ENCODE peak calls at places on chromosomes 7 and 10, in eight cellular contexts. One of them, this sample, is unnamed.

GRCh38 chr7:134514106-134514505 is 13.3 kb upstream of the AKR1B10 start:
- DNase-seq in adrenal gland: no peak
- DNase-seq in H1: no peak
- DNase-seq in ovary: no peak
- DNase-seq in lower leg skin: no peak
- DNase-seq in heart left ventricle: no peak
- DNase-seq in sigmoid colon: no peak
- DNase-seq in body of pancreas: no peak
- DNase-seq in this sample: no peak

GRCh38 chr10:119412244-119412750 is 130.2 kb downstream of the RGS10 start:
- DNase-seq in adrenal gland: peak; percentile 82
- DNase-seq in H1: no peak
- DNase-seq in ovary: peak; percentile 88
- DNase-seq in lower leg skin: peak; percentile 64
- DNase-seq in heart left ventricle: peak; percentile 80
- DNase-seq in sigmoid colon: peak; percentile 92
- DNase-seq in body of pancreas: peak; percentile 48
- DNase-seq in this sample: no peak

GRCh38 chr10:102965455-102965854 is 47.4 kb downstream of the CNNM2 start:
- DNase-seq in adrenal gland: no peak
- DNase-seq in H1: no peak
- DNase-seq in ovary: no peak
- DNase-seq in lower leg skin: no peak
- DNase-seq in heart left ventricle: no peak
- DNase-seq in sigmoid colon: no peak
- DNase-seq in body of pancreas: no peak
- DNase-seq in this sample: no peak

GRCh38 chr7:40057292-40057691 is 77.1 kb downstream of the MPLKIP start:
- DNase-seq in adrenal gland: peak; percentile 17
- DNase-seq in H1: no peak
- DNase-seq in ovary: no peak
- DNase-seq in lower leg skin: no peak
- DNase-seq in heart left ventricle: peak; percentile 38
- DNase-seq in sigmoid colon: no peak
- DNase-seq in body of pancreas: peak; percentile 29
- DNase-seq in this sample: no peak

GRCh38 chr7:68888971-68889385 is 709.3 kb upstream of the AUTS2 start:
- DNase-seq in adrenal gland: no peak
- DNase-seq in H1: no peak
- DNase-seq in ovary: no peak
- DNase-seq in lower leg skin: no peak
- DNase-seq in heart left ventricle: no peak
- DNase-seq in sigmoid colon: no peak
- DNase-seq in body of pancreas: no peak
- DNase-seq in this sample: no peak

GRCh38 chr10:26780793-26781601 is 79.8 kb downstream of the ABI1 start:
- DNase-seq in adrenal gland: peak; percentile 14
- DNase-seq in H1: no peak
- DNase-seq in ovary: no peak
- DNase-seq in lower leg skin: peak; percentile 71
- DNase-seq in heart left ventricle: no peak
- DNase-seq in sigmoid colon: no peak
- DNase-seq in body of pancreas: no peak
- DNase-seq in this sample: no peak

GRCh38 chr10:58335306-58336005 is 650 bp downstream of the UBE2D1 start:
- DNase-seq in adrenal gland: peak; percentile 72
- DNase-seq in H1: no peak
- DNase-seq in ovary: no peak
- DNase-seq in lower leg skin: no peak
- DNase-seq in heart left ventricle: peak; percentile 65
- DNase-seq in sigmoid colon: peak; percentile 70
- DNase-seq in body of pancreas: peak; percentile 25
- DNase-seq in this sample: no peak

GRCh38 chr10:124093076-124093773 is at the start of gene CHST15:
- DNase-seq in adrenal gland: peak; percentile 43
- DNase-seq in H1: peak; percentile 76
- DNase-seq in ovary: peak; percentile 76
- DNase-seq in lower leg skin: no peak
- DNase-seq in heart left ventricle: peak; percentile 50
- DNase-seq in sigmoid colon: peak; percentile 89
- DNase-seq in body of pancreas: peak; percentile 53
- DNase-seq in this sample: no peak

GRCh38 chr7:69624842-69625637 is 26.8 kb downstream of the AUTS2 start:
- DNase-seq in adrenal gland: peak; percentile 40
- DNase-seq in H1: no peak
- DNase-seq in ovary: no peak
- DNase-seq in lower leg skin: no peak
- DNase-seq in heart left ventricle: no peak
- DNase-seq in sigmoid colon: no peak
- DNase-seq in body of pancreas: no peak
- DNase-seq in this sample: no peak

GRCh38 chr10:43287056-43288007 is 20.5 kb upstream of the RASGEF1A start:
- DNase-seq in adrenal gland: no peak
- DNase-seq in H1: no peak
- DNase-seq in ovary: no peak
- DNase-seq in lower leg skin: no peak
- DNase-seq in heart left ventricle: no peak
- DNase-seq in sigmoid colon: no peak
- DNase-seq in body of pancreas: peak; percentile 17
- DNase-seq in this sample: no peak

GRCh38 chr10:131946880-131947279 is 34.8 kb downstream of the BNIP3 start:
- DNase-seq in adrenal gland: no peak
- DNase-seq in H1: no peak
- DNase-seq in ovary: no peak
- DNase-seq in lower leg skin: no peak
- DNase-seq in heart left ventricle: no peak
- DNase-seq in sigmoid colon: peak; percentile 46
- DNase-seq in body of pancreas: no peak
- DNase-seq in this sample: no peak

GRCh38 chr7:65980478-65981250 is 1.3 kb downstream of the GUSB start:
- DNase-seq in adrenal gland: peak; percentile 66
- DNase-seq in H1: no peak
- DNase-seq in ovary: peak; percentile 47
- DNase-seq in lower leg skin: peak; percentile 60
- DNase-seq in heart left ventricle: peak; percentile 78
- DNase-seq in sigmoid colon: peak; percentile 82
- DNase-seq in body of pancreas: peak; percentile 36
- DNase-seq in this sample: peak; percentile 21

GRCh38 chr10:109328001-109328400 is 595.3 kb downstream of the XPNPEP1 start:
- DNase-seq in adrenal gland: no peak
- DNase-seq in H1: no peak
- DNase-seq in ovary: no peak
- DNase-seq in lower leg skin: no peak
- DNase-seq in heart left ventricle: no peak
- DNase-seq in sigmoid colon: no peak
- DNase-seq in body of pancreas: no peak
- DNase-seq in this sample: no peak

GRCh38 chr7:113374924-113375323 is 256.6 kb upstream of the SMIM30 start:
- DNase-seq in adrenal gland: no peak
- DNase-seq in H1: no peak
- DNase-seq in ovary: no peak
- DNase-seq in lower leg skin: no peak
- DNase-seq in heart left ventricle: no peak
- DNase-seq in sigmoid colon: no peak
- DNase-seq in body of pancreas: no peak
- DNase-seq in this sample: no peak

GRCh38 chr10:60123172-60123571 is 216.8 kb upstream of the CCDC6 start:
- DNase-seq in adrenal gland: peak; percentile 9
- DNase-seq in H1: no peak
- DNase-seq in ovary: no peak
- DNase-seq in lower leg skin: peak; percentile 42
- DNase-seq in heart left ventricle: no peak
- DNase-seq in sigmoid colon: no peak
- DNase-seq in body of pancreas: no peak
- DNase-seq in this sample: no peak

GRCh38 chr7:50653116-50653854 is 88.1 kb upstream of the DDC start:
- DNase-seq in adrenal gland: no peak
- DNase-seq in H1: peak; percentile 40
- DNase-seq in ovary: no peak
- DNase-seq in lower leg skin: peak; percentile 63
- DNase-seq in heart left ventricle: peak; percentile 73
- DNase-seq in sigmoid colon: peak; percentile 90
- DNase-seq in body of pancreas: peak; percentile 33
- DNase-seq in this sample: no peak

GRCh38 chr7:132319481-132319880 is 256.8 kb downstream of the PLXNA4 start:
- DNase-seq in adrenal gland: no peak
- DNase-seq in H1: no peak
- DNase-seq in ovary: no peak
- DNase-seq in lower leg skin: no peak
- DNase-seq in heart left ventricle: no peak
- DNase-seq in sigmoid colon: no peak
- DNase-seq in body of pancreas: no peak
- DNase-seq in this sample: no peak

GRCh38 chr7:72161534-72161933 is 250.6 kb downstream of the CALN1 start:
- DNase-seq in adrenal gland: no peak
- DNase-seq in H1: peak; percentile 89
- DNase-seq in ovary: no peak
- DNase-seq in lower leg skin: no peak
- DNase-seq in heart left ventricle: no peak
- DNase-seq in sigmoid colon: no peak
- DNase-seq in body of pancreas: no peak
- DNase-seq in this sample: no peak

GRCh38 chr10:83908506-83908905 is 230.8 kb upstream of the GHITM start:
- DNase-seq in adrenal gland: no peak
- DNase-seq in H1: no peak
- DNase-seq in ovary: no peak
- DNase-seq in lower leg skin: no peak
- DNase-seq in heart left ventricle: no peak
- DNase-seq in sigmoid colon: no peak
- DNase-seq in body of pancreas: no peak
- DNase-seq in this sample: no peak

GRCh38 chr7:24732646-24733413 is 24.4 kb downstream of the GSDME start:
- DNase-seq in adrenal gland: no peak
- DNase-seq in H1: no peak
- DNase-seq in ovary: no peak
- DNase-seq in lower leg skin: no peak
- DNase-seq in heart left ventricle: no peak
- DNase-seq in sigmoid colon: no peak
- DNase-seq in body of pancreas: no peak
- DNase-seq in this sample: no peak

DNA sequence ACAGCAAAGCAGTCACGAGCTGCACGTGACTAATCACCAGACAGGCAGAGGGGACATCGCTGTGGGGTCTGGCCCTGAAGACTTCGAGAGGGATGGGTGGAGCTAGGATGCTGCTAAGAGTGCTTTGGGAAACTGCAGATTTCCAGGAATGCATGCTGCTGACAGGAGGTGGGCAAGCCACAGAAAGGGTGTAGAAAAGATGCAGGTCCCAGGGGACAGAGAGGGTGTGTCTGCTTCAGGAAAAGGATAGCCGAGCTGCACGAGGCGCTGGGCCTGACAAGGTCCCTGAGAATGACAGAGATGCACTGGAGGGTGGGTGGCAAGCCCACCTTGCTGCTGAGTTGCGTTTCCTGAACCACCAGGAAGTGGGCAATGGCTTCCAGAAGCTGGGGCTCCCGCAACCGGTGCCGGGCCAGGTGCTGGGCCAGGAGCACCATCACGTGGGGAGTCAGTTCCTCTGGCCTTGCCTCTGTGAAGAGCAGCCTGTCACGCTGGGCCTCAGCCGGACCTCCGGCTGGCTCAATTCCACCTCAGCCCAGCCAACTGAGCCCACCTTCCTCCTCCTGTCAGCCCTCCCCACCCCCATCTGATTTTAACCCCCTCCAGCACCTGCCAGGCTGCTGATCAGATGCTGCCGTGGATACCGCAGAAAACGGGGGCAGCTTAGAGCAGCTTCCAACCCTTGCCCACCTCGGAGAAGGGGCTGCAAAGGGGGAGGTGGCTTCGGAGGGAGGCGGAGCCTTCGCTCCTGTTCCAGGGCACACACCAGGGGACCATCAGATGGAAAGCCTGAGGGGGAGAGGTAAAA is 2.2 kb downstream of the FASTK start:
- DNase-seq in adrenal gland: peak; percentile 38
- DNase-seq in H1: no peak
- DNase-seq in ovary: peak; percentile 28
- DNase-seq in lower leg skin: no peak
- DNase-seq in heart left ventricle: no peak
- DNase-seq in sigmoid colon: peak; percentile 88
- DNase-seq in body of pancreas: no peak
- DNase-seq in this sample: no peak
- TF ChIP-seq POLR2A in adrenal gland: no peak
- TF ChIP-seq POLR2A in H1: no peak
- TF ChIP-seq POLR2A in ovary: no peak
- TF ChIP-seq POLR2A in lower leg skin: no peak
- TF ChIP-seq POLR2A in heart left ventricle: no peak
- TF ChIP-seq POLR2A in sigmoid colon: no peak
- TF ChIP-seq POLR2A in body of pancreas: no peak
- TF ChIP-seq POLR2A in this sample: no peak

GRCh38 chr10:70137927-70138883 is 5.6 kb upstream of the AIFM2 start:
- DNase-seq in adrenal gland: no peak
- DNase-seq in H1: peak; percentile 30
- DNase-seq in ovary: no peak
- DNase-seq in lower leg skin: no peak
- DNase-seq in heart left ventricle: no peak
- DNase-seq in sigmoid colon: peak; percentile 49
- DNase-seq in body of pancreas: no peak
- DNase-seq in this sample: no peak
- TF ChIP-seq POLR2A in adrenal gland: no peak
- TF ChIP-seq POLR2A in H1: no peak
- TF ChIP-seq POLR2A in ovary: no peak
- TF ChIP-seq POLR2A in lower leg skin: no peak
- TF ChIP-seq POLR2A in heart left ventricle: no peak
- TF ChIP-seq POLR2A in sigmoid colon: no peak
- TF ChIP-seq POLR2A in body of pancreas: no peak
- TF ChIP-seq POLR2A in this sample: no peak

DNA sequence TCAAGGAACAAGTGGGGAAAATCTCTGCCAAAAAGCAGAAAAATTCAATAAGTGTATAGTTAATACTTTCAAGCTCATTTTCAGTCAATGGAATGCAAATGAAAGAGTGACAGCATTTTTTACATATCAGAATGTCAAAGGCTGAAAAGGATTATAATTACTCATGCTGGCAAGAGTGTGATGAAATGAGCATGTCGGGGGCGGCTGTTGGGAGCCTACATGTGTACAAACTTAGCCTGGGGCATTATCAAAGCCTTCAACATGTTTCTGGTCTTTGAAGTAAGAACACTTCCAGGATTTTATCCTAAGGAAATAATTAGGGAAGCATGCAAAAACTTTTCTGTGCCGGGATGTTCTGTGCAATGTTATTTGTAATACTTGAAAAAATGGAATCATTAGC is 221.7 kb upstream of the LYZL1 start:
- DNase-seq in adrenal gland: no peak
- DNase-seq in H1: no peak
- DNase-seq in ovary: no peak
- DNase-seq in lower leg skin: no peak
- DNase-seq in heart left ventricle: no peak
- DNase-seq in sigmoid colon: no peak
- DNase-seq in body of pancreas: no peak
- DNase-seq in this sample: no peak
- TF ChIP-seq POLR2A in adrenal gland: no peak
- TF ChIP-seq POLR2A in H1: no peak
- TF ChIP-seq POLR2A in ovary: no peak
- TF ChIP-seq POLR2A in lower leg skin: no peak
- TF ChIP-seq POLR2A in heart left ventricle: no peak
- TF ChIP-seq POLR2A in sigmoid colon: no peak
- TF ChIP-seq POLR2A in body of pancreas: no peak
- TF ChIP-seq POLR2A in this sample: no peak

GRCh38 chr7:1850111-1850975 is 180.3 kb downstream of the ELFN1 start:
- DNase-seq in adrenal gland: no peak
- DNase-seq in H1: no peak
- DNase-seq in ovary: no peak
- DNase-seq in lower leg skin: no peak
- DNase-seq in heart left ventricle: peak; percentile 22
- DNase-seq in sigmoid colon: peak; percentile 58
- DNase-seq in body of pancreas: no peak
- DNase-seq in this sample: no peak
- TF ChIP-seq POLR2A in adrenal gland: no peak
- TF ChIP-seq POLR2A in H1: no peak
- TF ChIP-seq POLR2A in ovary: no peak
- TF ChIP-seq POLR2A in lower leg skin: no peak
- TF ChIP-seq POLR2A in heart left ventricle: no peak
- TF ChIP-seq POLR2A in sigmoid colon: no peak
- TF ChIP-seq POLR2A in body of pancreas: no peak
- TF ChIP-seq POLR2A in this sample: no peak